ENCODE peak calls at places on chromosomes 13 and 19, in five cellular contexts. One of them, this sample, is unnamed.

GRCh38 chr13:108082481-108082880 is 132.9 kb downstream of the LIG4 start:
- DNase-seq in CD8-positive, alpha-beta T cell: no peak
- DNase-seq in NCI-H524: no peak
- DNase-seq in left ventricle myocardium inferior: no peak
- DNase-seq in NCI-H146: no peak
- DNase-seq in this sample: no peak

GRCh38 chr13:99556867-99557443 is 55.7 kb downstream of the TM9SF2 start:
- DNase-seq in CD8-positive, alpha-beta T cell: no peak
- DNase-seq in left ventricle myocardium inferior: no peak
- DNase-seq in NCI-H146: no peak
- DNase-seq in NCI-H524: no peak
- DNase-seq in this sample: no peak

GRCh38 chr13:54368387-54368786 is 1339.8 kb downstream of the OLFM4 start:
- DNase-seq in NCI-H524: no peak
- DNase-seq in NCI-H146: no peak
- DNase-seq in CD8-positive, alpha-beta T cell: no peak
- DNase-seq in left ventricle myocardium inferior: no peak
- DNase-seq in this sample: no peak

GRCh38 chr13:92807343-92807742 is 419.3 kb upstream of the GPC6 start:
- DNase-seq in NCI-H146: no peak
- DNase-seq in left ventricle myocardium inferior: no peak
- DNase-seq in NCI-H524: no peak
- DNase-seq in CD8-positive, alpha-beta T cell: no peak
- DNase-seq in this sample: no peak

GRCh38 chr19:18194554-18195238 is 1.7 kb downstream of the MPV17L2 start:
- DNase-seq in NCI-H146: no peak
- DNase-seq in NCI-H524: no peak
- DNase-seq in CD8-positive, alpha-beta T cell: peak; percentile 58
- DNase-seq in left ventricle myocardium inferior: no peak
- DNase-seq in this sample: no peak

GRCh38 chr13:24995225-24995804 is 100.6 kb upstream of the PABPC3 start:
- DNase-seq in CD8-positive, alpha-beta T cell: peak; percentile 62
- DNase-seq in NCI-H524: peak; percentile 83
- DNase-seq in NCI-H146: peak; percentile 73
- DNase-seq in left ventricle myocardium inferior: no peak
- DNase-seq in this sample: no peak

GRCh38 chr19:52216401-52216800 is 26.5 kb downstream of the PPP2R1A start:
- DNase-seq in NCI-H524: no peak
- DNase-seq in left ventricle myocardium inferior: no peak
- DNase-seq in NCI-H146: no peak
- DNase-seq in CD8-positive, alpha-beta T cell: no peak
- DNase-seq in this sample: no peak

GRCh38 chr19:46839752-46840151 is 10.9 kb downstream of the AP2S1 start:
- DNase-seq in CD8-positive, alpha-beta T cell: no peak
- DNase-seq in NCI-H146: no peak
- DNase-seq in NCI-H524: no peak
- DNase-seq in left ventricle myocardium inferior: no peak
- DNase-seq in this sample: no peak

GRCh38 chr19:31818740-31819228 is 469.5 kb upstream of the TSHZ3 start:
- DNase-seq in CD8-positive, alpha-beta T cell: no peak
- DNase-seq in left ventricle myocardium inferior: no peak
- DNase-seq in NCI-H524: no peak
- DNase-seq in NCI-H146: no peak
- DNase-seq in this sample: no peak

GRCh38 chr13:106471957-106472543 is 63.4 kb downstream of the EFNB2 start:
- DNase-seq in left ventricle myocardium inferior: no peak
- DNase-seq in NCI-H524: no peak
- DNase-seq in CD8-positive, alpha-beta T cell: no peak
- DNase-seq in NCI-H146: peak; percentile 27
- DNase-seq in this sample: no peak

GRCh38 chr19:49827034-49827433 is 8.9 kb downstream of the MED25 start:
- DNase-seq in NCI-H524: no peak
- DNase-seq in CD8-positive, alpha-beta T cell: no peak
- DNase-seq in left ventricle myocardium inferior: no peak
- DNase-seq in NCI-H146: no peak
- DNase-seq in this sample: no peak

GRCh38 chr13:39250440-39250839 is 212.2 kb downstream of the NHLRC3 start:
- DNase-seq in NCI-H146: no peak
- DNase-seq in NCI-H524: no peak
- DNase-seq in CD8-positive, alpha-beta T cell: no peak
- DNase-seq in left ventricle myocardium inferior: no peak
- DNase-seq in this sample: no peak

GRCh38 chr19:2600914-2601870 is 101.3 kb downstream of the GNG7 start:
- DNase-seq in left ventricle myocardium inferior: no peak
- DNase-seq in NCI-H524: no peak
- DNase-seq in CD8-positive, alpha-beta T cell: no peak
- DNase-seq in NCI-H146: no peak
- DNase-seq in this sample: peak; percentile 43

GRCh38 chr13:71218960-71219359 is 648.0 kb downstream of the DACH1 start:
- DNase-seq in CD8-positive, alpha-beta T cell: no peak
- DNase-seq in NCI-H146: peak; percentile 86
- DNase-seq in NCI-H524: peak; percentile 43
- DNase-seq in left ventricle myocardium inferior: no peak
- DNase-seq in this sample: no peak

GRCh38 chr19:14345364-14345763 is 35.9 kb upstream of the ADGRE5 start:
- DNase-seq in NCI-H146: no peak
- DNase-seq in CD8-positive, alpha-beta T cell: no peak
- DNase-seq in left ventricle myocardium inferior: no peak
- DNase-seq in NCI-H524: no peak
- DNase-seq in this sample: no peak

GRCh38 chr19:1313695-1314613 is 28.3 kb downstream of the EFNA2 start:
- DNase-seq in left ventricle myocardium inferior: no peak
- DNase-seq in CD8-positive, alpha-beta T cell: no peak
- DNase-seq in NCI-H524: no peak
- DNase-seq in NCI-H146: no peak
- DNase-seq in this sample: no peak

GRCh38 chr13:101144808-101145419 is 271.4 kb downstream of the NALCN start:
- DNase-seq in NCI-H146: peak; percentile 64
- DNase-seq in CD8-positive, alpha-beta T cell: no peak
- DNase-seq in left ventricle myocardium inferior: no peak
- DNase-seq in NCI-H524: peak; percentile 27
- DNase-seq in this sample: no peak

GRCh38 chr13:99386911-99387788 is 80.0 kb upstream of the GPR183 start:
- DNase-seq in left ventricle myocardium inferior: peak; percentile 45
- DNase-seq in CD8-positive, alpha-beta T cell: peak; percentile 87
- DNase-seq in NCI-H146: peak; percentile 11
- DNase-seq in NCI-H524: no peak
- DNase-seq in this sample: peak; percentile 84

GRCh38 chr19:21482863-21483276 is 22.5 kb upstream of the ZNF429 start:
- DNase-seq in CD8-positive, alpha-beta T cell: peak; percentile 63
- DNase-seq in NCI-H524: no peak
- DNase-seq in NCI-H146: peak; percentile 23
- DNase-seq in left ventricle myocardium inferior: peak; percentile 63
- DNase-seq in this sample: peak; percentile 73